ENCODE peak calls at places on chromosomes 4 and X, in four cellular contexts. I, Q, G and M are unnamed samples.

GRCh38 chrX:42384956-42385355 is 393.0 kb downstream of the PPP1R2C start:
- DNase-seq in I (no peak), Q (no peak), G (no peak), M (no peak)

GRCh38 chr4:169092889-169093522 is 83.0 kb upstream of the CBR4 start:
- DNase-seq in I (no peak), Q (no peak), G (no peak), M (no peak)

GRCh38 chrX:21996872-21997271 is 35.3 kb upstream of the PHEX start:
- DNase-seq in I (no peak), Q (peak; percentile 37), G (no peak), M (peak; percentile 60)

GRCh38 chr4:40586729-40587128 is 42.9 kb downstream of the RBM47 start:
- DNase-seq in I (no peak), Q (no peak), G (no peak), M (no peak)

GRCh38 chr4:24889991-24890390 is 22.9 kb downstream of the CCDC149 start:
- DNase-seq in I (no peak), Q (no peak), G (no peak), M (no peak)

GRCh38 chr4:80365928-80366327 is 30.4 kb downstream of the CFAP299 start:
- DNase-seq in I (no peak), Q (peak; percentile 62), G (peak; percentile 36), M (peak; percentile 81)

GRCh38 chr4:157271166-157271869 is 50.8 kb downstream of the GRIA2 start:
- DNase-seq in I (no peak), Q (no peak), G (no peak), M (no peak)

GRCh38 chrX:151153086-151153485 is 23.3 kb upstream of the GPR50 start:
- DNase-seq in I (no peak), Q (no peak), G (no peak), M (peak; percentile 12)

GRCh38 chr4:96986800-96987199 is 1146.9 kb downstream of the PDHA2 start:
- DNase-seq in I (no peak), Q (no peak), G (no peak), M (no peak)

GRCh38 chr4:6391186-6391851 is 81.1 kb downstream of the PPP2R2C start:
- DNase-seq in I (no peak), Q (no peak), G (no peak), M (no peak)

DNA sequence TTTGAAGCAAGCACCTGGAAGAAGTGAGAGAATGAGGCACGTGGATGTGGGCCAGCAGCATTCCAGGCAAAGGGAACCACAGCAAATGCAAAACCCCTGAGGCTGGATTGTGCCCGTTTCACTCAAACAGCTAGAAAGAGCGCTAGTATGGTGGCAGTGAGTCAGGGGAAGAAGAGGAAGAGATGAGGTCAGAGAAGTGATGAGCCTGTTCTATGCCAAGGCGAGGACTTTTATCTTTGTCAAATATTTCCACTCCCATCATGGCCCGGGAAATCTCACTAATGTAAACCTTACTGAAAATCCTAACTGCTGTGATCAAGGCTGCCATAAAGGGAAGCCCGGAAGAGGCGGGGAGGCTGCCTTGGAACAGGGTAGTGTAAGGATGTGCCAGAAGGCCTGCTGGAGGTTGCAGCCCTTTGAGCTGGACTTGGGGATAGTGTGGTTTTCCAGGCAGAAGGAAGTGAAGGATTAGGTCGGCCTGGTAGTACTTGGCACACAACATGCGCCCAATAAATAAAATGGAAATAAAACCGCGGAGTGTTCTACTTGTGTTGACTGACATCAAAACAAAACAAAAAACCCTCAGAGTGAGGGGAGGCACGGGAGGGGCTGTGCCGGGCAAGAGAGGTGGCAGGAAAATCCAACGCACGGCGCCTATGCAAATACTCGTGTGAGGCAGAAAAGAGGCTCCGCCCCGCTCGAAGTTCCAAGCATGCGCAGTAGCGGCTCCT is 1.2 kb upstream of the CDK16 start:
- DNase-seq in I (no peak), Q (no peak), G (no peak), M (peak; percentile 62)
- H3K4me3 ChIP-seq in I (no peak overlapping the region), Q (peak overlapping the region; percentile 25), G (no peak overlapping the region), M (peak overlapping the region; percentile 36)

DNA sequence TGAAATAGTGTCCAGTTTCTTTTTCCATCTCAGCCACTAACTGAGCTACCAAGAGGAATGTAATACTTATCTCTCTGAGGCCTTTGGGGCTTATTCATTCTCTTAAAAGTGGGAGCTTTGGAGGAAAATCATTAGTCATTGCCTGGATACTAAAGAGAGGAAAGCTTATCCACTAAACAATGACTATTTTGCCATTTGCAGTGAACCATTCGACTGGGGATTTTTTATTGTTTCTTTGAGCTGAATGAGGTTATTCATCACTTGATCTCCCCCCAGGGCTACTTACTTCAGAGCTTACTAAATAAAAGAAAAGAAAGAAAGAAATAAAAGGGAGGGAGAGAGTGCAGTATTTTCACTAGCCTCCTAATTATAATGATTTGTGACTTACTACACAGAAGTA is 1329.5 kb upstream of the TENM3 start:
- DNase-seq in I (peak; percentile 45), Q (no peak), G (no peak), M (peak; percentile 61)
- H3K4me3 ChIP-seq in I (no peak overlapping the region), Q (no peak overlapping the region), G (no peak overlapping the region), M (no peak overlapping the region)

DNA sequence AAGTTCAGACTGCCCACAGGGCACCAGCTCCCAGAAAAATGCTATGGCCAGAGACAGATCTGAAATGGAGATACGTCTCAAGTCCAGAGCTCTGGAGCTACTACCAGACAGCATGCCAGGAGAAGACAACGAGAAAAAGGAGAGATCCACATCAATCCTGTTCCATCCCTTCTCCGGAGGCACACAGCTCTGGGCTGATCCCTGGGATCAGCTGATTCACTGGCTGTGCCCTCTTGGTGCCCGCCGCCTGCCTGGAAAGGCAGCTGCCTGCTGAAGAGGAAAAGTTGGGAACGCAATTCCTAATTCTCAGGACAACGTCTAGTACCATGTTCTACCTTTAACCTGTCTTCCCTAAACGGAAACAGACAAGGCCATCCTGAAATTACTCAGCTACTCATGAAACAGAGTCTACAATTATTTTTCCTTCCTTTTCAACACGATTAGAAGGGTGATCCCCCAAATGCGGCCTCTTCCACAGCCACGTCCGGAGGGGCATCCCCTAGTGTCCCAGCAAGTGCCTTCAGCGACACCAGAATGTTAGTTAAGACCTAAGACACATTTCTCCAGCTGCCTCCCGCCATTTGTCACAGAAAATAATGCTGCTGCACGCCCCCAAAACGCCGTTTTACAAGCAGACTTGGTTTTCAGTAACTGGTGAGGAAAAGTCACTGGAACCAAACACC is 2.4 kb downstream of the ZFYVE28 start:
- DNase-seq in I (no peak), Q (no peak), G (no peak), M (no peak)
- H3K4me3 ChIP-seq in I (no peak overlapping the region), Q (no peak overlapping the region), G (peak overlapping the region; percentile 58), M (peak overlapping the region; percentile 63)

DNA sequence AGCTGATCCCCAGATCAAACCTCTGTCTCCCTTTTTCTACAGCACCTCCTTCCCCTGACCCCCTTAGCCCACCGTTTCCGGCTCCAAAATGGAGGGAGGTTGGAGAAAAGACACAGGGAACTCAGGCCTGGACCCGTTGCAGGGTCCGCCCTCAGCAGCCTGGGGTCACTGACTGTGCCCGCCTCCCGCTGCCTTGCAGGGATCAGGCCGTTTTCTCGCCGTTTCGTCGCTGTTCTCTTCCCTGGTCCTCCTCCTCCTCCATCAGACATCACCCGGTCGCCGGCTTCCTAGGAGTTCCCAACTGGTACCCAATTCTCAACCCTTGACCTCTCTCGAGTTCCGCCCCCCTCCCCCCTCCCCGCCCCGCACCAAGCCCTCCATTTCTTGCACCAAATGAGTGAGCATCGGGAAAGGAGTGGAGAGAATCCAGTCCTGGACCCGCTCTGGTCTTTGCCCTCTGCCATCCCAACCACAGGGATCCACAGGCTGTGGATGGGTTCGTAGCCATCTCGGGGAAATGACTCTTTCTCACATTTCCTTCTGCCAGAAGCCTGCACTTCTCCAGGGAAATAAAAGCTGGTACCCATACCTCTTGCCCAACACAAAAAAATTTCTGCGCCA is 493 bp downstream of the TCEAL5 start:
- DNase-seq in I (no peak), Q (no peak), G (no peak), M (no peak)
- H3K4me3 ChIP-seq in I (no peak overlapping the region), Q (no peak overlapping the region), G (no peak overlapping the region), M (no peak overlapping the region)